ENCODE peak calls at places on chromosomes 4 and X, in ten cellular contexts. L, C, H, R, W, Y, O, A, U and X are unnamed samples.

GRCh38 chr4:81429607-81430006 is 42.1 kb downstream of the RASGEF1B start:
- DNase-seq in L (no peak), C (no peak), H (no peak), R (no peak), W (no peak), Y (no peak), O (no peak), A (no peak), U (no peak), X (no peak)

GRCh38 chrX:118756111-118756510 is 28.7 kb downstream of the IL13RA1 start:
- DNase-seq in L (peak), C (peak), H (no peak), R (peak), W (peak), Y (no peak), O (no peak), A (no peak), U (no peak), X (no peak)

GRCh38 chr4:53591372-53591892 is at the start of gene LNX1:
- DNase-seq in L (no peak), C (no peak), H (no peak), R (no peak), W (no peak), Y (peak), O (no peak), A (peak), U (no peak), X (no peak)

GRCh38 chr4:100879471-100879870 is 361.6 kb upstream of the EMCN start:
- DNase-seq in L (no peak), C (no peak), H (no peak), R (no peak), W (no peak), Y (no peak), O (no peak), A (no peak), U (no peak), X (no peak)

GRCh38 chr4:148273501-148273986 is 168.7 kb downstream of the NR3C2 start:
- DNase-seq in L (no peak), C (no peak), H (no peak), R (no peak), W (no peak), Y (no peak), O (no peak), A (peak), U (no peak), X (no peak)

GRCh38 chr4:125582302-125582701 is 267.5 kb downstream of the FAT4 start:
- DNase-seq in L (peak), C (no peak), H (no peak), R (peak), W (no peak), Y (no peak), O (no peak), A (no peak), U (peak), X (no peak)

GRCh38 chrX:155070663-155070974 is 317 bp downstream of the CMC4 start:
- DNase-seq in L (no peak), C (no peak), H (no peak), R (no peak), W (no peak), Y (no peak), O (no peak), A (no peak), U (no peak), X (no peak)

GRCh38 chrX:56800801-56801200 is 71.8 kb downstream of the NBDY start:
- DNase-seq in L (peak), C (no peak), H (no peak), R (no peak), W (no peak), Y (no peak), O (no peak), A (no peak), U (no peak), X (no peak)

GRCh38 chrX:103540145-103540544 is 20.9 kb upstream of the RAB40A start:
- DNase-seq in L (peak), C (peak), H (no peak), R (peak), W (peak), Y (no peak), O (no peak), A (no peak), U (no peak), X (no peak)

DNA sequence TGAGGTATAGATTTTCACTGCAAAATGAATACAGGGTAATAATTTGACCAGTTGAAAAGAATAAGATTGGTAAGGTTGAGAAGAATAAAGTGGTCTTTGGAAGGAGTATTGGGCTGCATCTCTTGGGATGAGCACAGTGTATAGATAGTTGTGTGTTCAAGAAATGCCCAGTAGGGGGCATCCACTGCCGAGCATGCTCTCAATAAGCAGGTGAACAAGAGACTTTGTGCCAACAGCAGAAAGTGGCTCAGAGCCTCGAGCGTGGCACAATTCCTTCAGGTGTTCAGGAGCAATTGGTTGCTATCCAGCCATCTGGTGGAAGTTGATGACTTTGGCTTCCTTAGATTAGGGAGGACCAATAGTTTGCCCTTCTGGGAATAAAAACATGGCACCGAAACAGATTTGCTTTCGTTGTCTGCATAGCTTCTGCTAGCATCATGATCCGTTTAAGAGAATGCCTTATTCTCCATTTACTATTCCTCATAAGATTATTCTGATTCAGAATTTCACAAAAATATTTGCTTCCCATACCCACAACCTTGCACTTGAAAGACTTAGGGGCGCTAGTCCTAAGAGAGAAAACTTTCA is 258.1 kb upstream of the NEIL3 start:
- DNase-seq in L (peak), C (no peak), H (no peak), R (peak), W (peak), Y (peak), O (no peak), A (no peak), U (no peak), X (no peak)
- TF ChIP-seq CTCF in L (peak), C (peak), H (peak), R (peak), W (peak), Y (peak), O (no peak), A (no peak), U (peak), X (no peak)

GRCh38 chr4:7530026-7530562 is 95.4 kb upstream of the PSAPL1 start:
- DNase-seq in L (no peak), C (no peak), H (no peak), R (no peak), W (no peak), Y (no peak), O (no peak), A (no peak), U (no peak), X (no peak)
- H3K4me3 ChIP-seq in L (no peak), C (no peak), H (no peak), R (no peak), W (no peak), Y (no peak), O (no peak), A (no peak), U (no peak), X (no peak)

DNA sequence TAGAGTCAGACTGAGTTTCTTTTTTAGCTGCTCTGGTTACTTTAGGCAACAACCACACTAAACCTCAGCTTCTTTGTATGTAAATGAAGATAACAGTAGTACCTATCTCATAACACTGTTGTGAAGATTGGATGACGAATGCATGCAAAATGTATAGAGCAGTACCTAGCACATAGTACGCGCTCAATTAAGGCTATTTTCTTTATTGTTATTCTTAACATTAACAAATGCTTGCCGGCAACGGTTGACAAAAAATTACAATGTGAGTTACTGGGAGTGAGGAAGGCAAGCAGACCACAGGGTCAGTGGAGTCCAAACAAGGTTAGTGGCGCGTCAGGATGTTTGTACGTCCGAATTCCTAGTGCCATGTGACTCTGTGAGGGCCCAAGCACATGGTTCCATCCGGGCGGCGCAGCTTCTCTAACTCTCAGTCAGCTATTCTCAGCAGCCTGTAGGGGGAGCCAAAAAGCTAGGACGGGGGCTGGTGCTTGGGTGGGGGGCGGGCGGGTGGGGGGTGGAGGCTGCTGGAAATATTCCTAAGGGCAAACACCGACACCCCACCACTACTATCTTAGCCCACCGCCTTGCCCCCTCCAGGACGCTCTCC is 795 bp upstream of the NALF2 start:
- DNase-seq in L (peak), C (no peak), H (no peak), R (peak), W (no peak), Y (no peak), O (no peak), A (no peak), U (peak), X (no peak)
- TF ChIP-seq CTCF in L (peak), C (no peak), H (peak), R (no peak), W (no peak), Y (peak), O (no peak), A (no peak), U (no peak), X (no peak)

DNA sequence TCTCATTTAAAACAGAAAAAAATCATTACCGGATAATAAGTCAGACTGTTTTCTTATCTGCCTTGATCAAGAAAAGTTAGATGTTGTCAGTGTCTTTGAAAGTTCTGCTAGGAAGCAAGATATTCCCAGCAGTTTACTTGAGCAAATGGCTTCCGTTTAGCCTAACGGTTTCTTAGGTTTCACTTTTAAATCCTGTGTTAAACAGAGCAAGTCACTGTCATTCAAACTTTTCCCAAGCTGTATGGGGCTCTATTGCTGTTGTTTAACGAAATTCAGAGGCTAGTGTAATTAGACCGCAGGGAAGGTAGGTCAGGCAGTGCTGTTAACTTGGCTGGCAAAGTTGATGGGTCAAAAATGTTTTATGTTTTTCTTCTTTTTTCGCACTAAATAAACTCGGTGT is 80.3 kb upstream of the NEIL3 start:
- DNase-seq in L (peak), C (no peak), H (no peak), R (peak), W (peak), Y (no peak), O (no peak), A (no peak), U (no peak), X (no peak)
- H3K4me3 ChIP-seq in L (no peak), C (peak), H (peak), R (no peak), W (peak), Y (no peak), O (peak), A (peak), U (peak), X (no peak)

DNA sequence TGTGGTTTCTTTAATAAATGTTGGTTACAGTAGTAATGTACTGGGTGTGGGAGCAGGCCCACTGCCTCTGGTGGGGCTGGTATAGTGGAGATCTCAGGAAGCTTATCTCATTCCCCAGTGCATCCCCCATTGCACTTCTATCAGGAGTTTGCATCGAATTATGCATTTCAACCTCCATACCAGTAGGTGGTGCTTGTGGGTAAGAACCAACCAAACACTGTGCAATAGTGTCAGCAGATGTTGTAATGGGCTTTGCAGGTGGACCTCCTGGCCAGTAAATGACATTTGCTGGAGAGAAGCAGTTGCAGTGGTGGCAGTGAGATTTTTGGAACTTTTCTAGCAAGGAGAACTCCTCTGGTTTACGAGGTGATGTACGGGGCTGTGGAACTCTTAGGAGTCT is 150.6 kb downstream of the POU3F4 start:
- DNase-seq in L (no peak), C (no peak), H (no peak), R (no peak), W (no peak), Y (no peak), O (no peak), A (no peak), U (no peak), X (no peak)
- TF ChIP-seq CTCF in L (no peak), C (no peak), H (no peak), R (no peak), W (no peak), Y (peak), O (no peak), A (no peak), U (no peak), X (no peak)